ENCODE peak calls at places on chromosomes 4 and X, in seven cellular contexts. I is tibial nerve, C is HFF-Myc, X is fibroblast of mammary gland, Q is astrocyte of the spinal cord, G is H9, F is Peyer's patch. H is an unnamed sample.

GRCh38 chr4:16118090-16118489 is 34.3 kb upstream of the PROM1 start:
- DNase-seq in G (no peak), C (no peak), X (no peak), F (no peak), I (no peak), Q (no peak), H (no peak)

GRCh38 chr4:5747746-5748365 is 36.9 kb downstream of the EVC start:
- DNase-seq in Q (peak; percentile 96), I (no peak), C (peak; percentile 85), G (no peak), X (peak; percentile 100), F (no peak), H (no peak)

GRCh38 chr4:46277165-46277951 is 112.6 kb downstream of the GABRA2 start:
- DNase-seq in Q (no peak), F (no peak), X (no peak), G (no peak), I (no peak), C (no peak), H (no peak)

GRCh38 chr4:87659247-87659931 is 9.3 kb downstream of the DMP1 start:
- DNase-seq in I (no peak), Q (peak; percentile 8), G (no peak), C (no peak), X (peak; percentile 14), F (no peak), H (no peak)

GRCh38 chr4:151266542-151266941 is 10.4 kb upstream of the PRSS48 start:
- DNase-seq in F (no peak), Q (peak; percentile 16), I (no peak), X (no peak), C (no peak), G (no peak), H (no peak)

GRCh38 chr4:118282692-118283091 is 70.1 kb downstream of the PRSS12 start:
- DNase-seq in I (no peak), X (peak; percentile 88), F (no peak), G (no peak), C (no peak), Q (peak; percentile 49), H (no peak)

GRCh38 chr4:147339116-147339515 is 141.8 kb upstream of the EDNRA start:
- DNase-seq in F (no peak), I (no peak), G (no peak), X (peak; percentile 88), Q (peak; percentile 39), C (peak; percentile 80), H (no peak)

GRCh38 chr4:99414401-99414800 is 20.7 kb downstream of the ADH7 start:
- DNase-seq in X (peak; percentile 46), G (no peak), Q (no peak), F (no peak), I (no peak), C (no peak), H (no peak)

GRCh38 chr4:48268956-48269860 is at the start of gene TEC:
- DNase-seq in C (no peak), F (peak; percentile 77), X (peak; percentile 56), G (peak; percentile 75), Q (no peak), I (peak; percentile 17), H (peak; percentile 62)

GRCh38 chr4:158999166-158999682 is 103.7 kb upstream of the RAPGEF2 start:
- DNase-seq in X (no peak), C (no peak), G (no peak), Q (no peak), F (no peak), I (no peak), H (no peak)

GRCh38 chr4:61425315-61425714 is 225.2 kb downstream of the ADGRL3 start:
- DNase-seq in F (no peak), G (no peak), I (no peak), Q (no peak), C (no peak), X (no peak), H (no peak)

GRCh38 chrX:153580700-153581386 is 18.1 kb downstream of the CCNQ start:
- DNase-seq in G (peak; percentile 61), I (no peak), X (no peak), Q (no peak), C (no peak), F (no peak), H (no peak)

GRCh38 chrX:154019633-154020499 is at the start of gene IRAK1:
- DNase-seq in G (no peak), C (no peak), F (peak; percentile 75), X (peak; percentile 52), I (peak; percentile 20), Q (peak; percentile 41), H (peak; percentile 68)

GRCh38 chr4:85028910-85029309 is 62.4 kb upstream of the WDFY3 start:
- DNase-seq in G (no peak), Q (peak; percentile 57), X (peak; percentile 94), C (peak; percentile 14), I (no peak), F (no peak), H (no peak)

GRCh38 chr4:3419836-3420605 is 21.7 kb upstream of the HGFAC start:
- DNase-seq in C (no peak), Q (no peak), I (no peak), F (no peak), G (no peak), X (no peak), H (no peak)

GRCh38 chr4:91427171-91427570 is 876.6 kb upstream of the GRID2 start:
- DNase-seq in Q (no peak), C (no peak), F (no peak), I (no peak), X (no peak), G (no peak), H (no peak)

GRCh38 chr4:105966046-105966445 is 70.8 kb downstream of the NPNT start:
- DNase-seq in C (peak; percentile 70), Q (peak; percentile 51), X (peak; percentile 39), G (no peak), I (no peak), F (no peak), H (no peak)

GRCh38 chr4:130080872-130081451 is 985.0 kb downstream of the C4orf33 start:
- DNase-seq in Q (no peak), C (no peak), X (no peak), G (no peak), F (no peak), I (no peak), H (no peak)

GRCh38 chrX:71177327-71177726 is 32.7 kb downstream of the NLGN3 start:
- DNase-seq in Q (no peak), G (no peak), F (no peak), X (peak; percentile 18), I (no peak), C (no peak), H (no peak)

GRCh38 chr4:82223715-82224114 is 150.1 kb downstream of the HNRNPD start:
- DNase-seq in Q (no peak), X (no peak), G (peak; percentile 46), F (peak; percentile 78), C (no peak), I (no peak), H (no peak)

GRCh38 chr4:39235701-39236100 is 53.4 kb downstream of the WDR19 start:
- DNase-seq in F (no peak), C (no peak), G (no peak), I (no peak), X (no peak), Q (no peak), H (no peak)

GRCh38 chr4:31083451-31083850 is 363.3 kb downstream of the PCDH7 start:
- DNase-seq in F (no peak), C (no peak), Q (no peak), G (no peak), X (no peak), I (no peak), H (no peak)

GRCh38 chr4:86543560-86544312 is 50.4 kb upstream of the PTPN13 start:
- DNase-seq in I (no peak), X (no peak), F (no peak), G (no peak), C (no peak), Q (peak; percentile 46), H (no peak)

GRCh38 chr4:40180356-40180755 is 16.5 kb upstream of the RHOH start:
- DNase-seq in C (peak; percentile 36), I (no peak), F (no peak), Q (peak; percentile 73), X (peak; percentile 97), G (no peak), H (no peak)

DNA sequence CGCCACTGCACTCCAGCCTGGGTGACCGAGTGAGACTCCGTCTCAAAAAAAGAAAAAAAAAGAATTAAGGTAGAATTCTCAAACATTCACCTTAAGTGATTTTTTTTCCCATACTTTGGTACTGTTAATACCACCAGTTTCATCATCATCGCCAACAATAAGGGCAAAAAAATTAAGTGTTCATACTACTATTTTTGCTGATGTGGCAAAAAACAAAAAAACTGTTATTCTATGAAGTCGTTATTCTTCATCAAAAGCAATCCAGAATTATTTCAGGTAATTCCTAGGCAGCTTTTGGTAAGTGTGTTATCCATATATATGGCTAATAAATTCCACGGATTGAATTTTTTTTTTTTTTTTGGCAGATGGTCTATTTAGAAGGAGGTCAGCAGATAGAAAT is 85.7 kb downstream of the KCNIP4 start:
- DNase-seq in Q (no peak), F (no peak), I (no peak), X (no peak), C (no peak), G (no peak), H (no peak)
- TF ChIP-seq CTCF in Q (no peak), F (no peak), I (no peak), X (no peak), C (no peak), G (no peak), H (no peak)

GRCh38 chr4:4488405-4489404 is 53.1 kb downstream of the STX18 start:
- DNase-seq in G (peak; percentile 60), Q (peak; percentile 80), F (peak; percentile 91), C (peak; percentile 75), I (peak; percentile 33), X (peak; percentile 86), H (peak; percentile 35)
- TF ChIP-seq CTCF in G (peak; percentile 95), Q (peak; percentile 91), F (peak; percentile 65), C (peak; percentile 91), I (peak; percentile 83), X (peak; percentile 99), H (peak; percentile 94)

DNA sequence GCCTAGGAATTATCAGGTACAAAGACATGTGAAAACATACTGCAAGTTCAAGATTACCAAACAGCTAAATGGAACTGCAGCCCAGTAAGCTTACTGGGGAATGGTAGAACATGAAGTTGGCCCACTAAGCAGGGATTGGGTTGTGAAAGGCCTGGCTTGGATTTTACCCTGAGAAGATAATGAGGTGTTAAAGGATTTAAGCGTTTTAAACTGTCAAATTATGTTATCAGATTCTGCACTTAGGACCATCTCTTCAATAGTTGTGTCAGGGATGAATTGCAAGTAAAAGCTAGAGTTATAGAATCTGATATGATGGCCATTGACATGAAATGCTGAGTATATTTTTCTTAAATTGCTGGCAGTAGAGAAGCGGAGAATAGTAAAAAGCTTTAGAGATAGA is 225.7 kb downstream of the GRID2 start:
- DNase-seq in I (no peak), X (no peak), G (no peak), C (no peak), Q (no peak), F (no peak), H (no peak)
- TF ChIP-seq CTCF in I (no peak), X (no peak), G (no peak), C (no peak), Q (no peak), F (no peak), H (no peak)

DNA sequence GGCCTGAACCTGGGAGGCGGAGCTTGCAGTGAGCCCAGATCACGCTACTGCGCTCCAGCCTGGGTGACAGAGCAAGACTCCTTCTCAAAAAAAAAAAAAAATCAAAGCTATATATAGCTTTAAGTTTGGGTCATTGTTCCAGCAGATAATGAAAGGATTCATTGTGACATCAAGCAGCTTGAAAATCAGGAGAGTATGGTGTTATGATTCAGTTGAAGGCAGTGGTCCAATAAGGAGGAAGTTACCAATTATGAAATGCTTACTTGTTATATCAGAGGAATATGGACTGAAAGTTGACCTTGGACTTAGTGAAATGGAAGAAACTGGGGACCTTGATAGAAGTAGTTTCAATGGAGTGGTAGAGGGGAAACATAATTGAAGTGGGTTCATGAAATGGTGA is 140.4 kb upstream of the MAD2L1 start:
- DNase-seq in G (no peak), F (no peak), X (no peak), Q (no peak), C (no peak), I (no peak), H (no peak)
- TF ChIP-seq CTCF in G (no peak), F (no peak), X (no peak), Q (no peak), C (no peak), I (no peak), H (no peak)